ENCODE peak calls at places on chromosomes 3 and 15, in six cellular contexts. S is T-helper 1 cell; W is naive thymus-derived CD8-positive, alpha-beta T cell; C is iPS DF 19.7; G is T-helper 2 cell; N is activated naive CD4-positive, alpha-beta T cell. B is an unnamed sample.

GRCh38 chr3:160667452-160667851 is 9.5 kb upstream of the ARL14 start:
- DNase-seq in S (no peak), G (no peak), C (no peak), W (no peak), N (no peak), B (no peak)

GRCh38 chr3:107024481-107025153 is 352.6 kb upstream of the CCDC54 start:
- DNase-seq in W (no peak), C (no peak), G (no peak), S (no peak), N (no peak), B (peak)

GRCh38 chr3:170999737-171000242 is 26.7 kb downstream of the SLC2A2 start:
- DNase-seq in W (no peak), S (no peak), G (no peak), N (no peak), C (no peak), B (no peak)

GRCh38 chr3:53604232-53604631 is 109.8 kb downstream of the CACNA1D start:
- DNase-seq in W (no peak), G (no peak), S (no peak), N (no peak), C (no peak), B (no peak)

GRCh38 chr3:176579741-176580185 is 617.5 kb downstream of the TBL1XR1 start:
- DNase-seq in S (no peak), G (no peak), W (no peak), N (no peak), C (no peak), B (peak)

GRCh38 chr3:189900578-189900977 is 220.1 kb downstream of the P3H2 start:
- DNase-seq in W (no peak), N (no peak), C (no peak), S (no peak), G (no peak), B (no peak)

GRCh38 chr3:128554100-128554464 is 61.1 kb upstream of the GATA2 start:
- DNase-seq in S (no peak), N (no peak), C (no peak), W (no peak), G (no peak), B (no peak)

GRCh38 chr3:43296565-43296964 is 10.2 kb downstream of the SNRK start:
- DNase-seq in N (peak), C (no peak), W (peak), G (peak), S (peak), B (no peak)

GRCh38 chr15:77515613-77516012 is 94.9 kb downstream of the HMG20A start:
- DNase-seq in W (no peak), N (no peak), C (no peak), S (no peak), G (no peak), B (no peak)

GRCh38 chr3:15117011-15117410 is 18.1 kb upstream of the RBSN start:
- DNase-seq in W (no peak), C (no peak), N (no peak), S (no peak), G (no peak), B (no peak)

GRCh38 chr15:75718326-75718725 is 5.7 kb upstream of the CSPG4 start:
- DNase-seq in S (no peak), N (no peak), G (no peak), C (no peak), W (no peak), B (peak)